ENCODE peak calls at places on chromosomes 16 and 17, in six cellular contexts. C is SK-N-SH, Q is MCF 10A, Y is lung, S is NB4, Z is endothelial cell. U is an unnamed sample.

GRCh38 chr16:53743149-53743566 is 39.2 kb downstream of the FTO start:
- DNase-seq in Q (peak), Y (no peak), C (no peak), S (peak), Z (peak), U (no peak)

GRCh38 chr17:75051941-75052340 is 4.9 kb downstream of the KCTD2 start:
- DNase-seq in Q (no peak), Y (no peak), C (no peak), S (no peak), Z (no peak), U (no peak)

GRCh38 chr17:72974605-72975232 is 117.8 kb downstream of the SLC39A11 start:
- DNase-seq in Z (no peak), Y (no peak), C (no peak), S (no peak), Q (no peak), U (no peak)

GRCh38 chr16:59180083-59180476 is 446.0 kb upstream of the GOT2 start:
- DNase-seq in Q (no peak), S (no peak), Y (no peak), Z (no peak), C (no peak), U (no peak)

GRCh38 chr17:74165811-74166365 is 37.6 kb upstream of the RPL38 start:
- DNase-seq in S (no peak), Y (no peak), C (no peak), Q (no peak), Z (no peak), U (no peak)

GRCh38 chr17:8001976-8002645 is at the start of gene GUCY2D:
- DNase-seq in S (peak), Z (no peak), C (no peak), Q (no peak), Y (no peak), U (no peak)

GRCh38 chr17:48470388-48471034 is 40.5 kb upstream of the SKAP1 start:
- DNase-seq in Z (no peak), S (no peak), Q (no peak), C (no peak), Y (no peak), U (no peak)

GRCh38 chr17:75771334-75772281 is 6.6 kb upstream of the GALK1 start:
- DNase-seq in Z (no peak), Y (no peak), Q (no peak), C (no peak), S (no peak), U (no peak)

GRCh38 chr17:28711723-28712036 is at the start of gene PROCA1:
- DNase-seq in Q (no peak), Z (no peak), Y (no peak), S (no peak), C (no peak), U (no peak)

GRCh38 chr17:16282522-16282921 is 65.5 kb downstream of the PIGL start:
- DNase-seq in S (no peak), Y (no peak), Z (no peak), C (no peak), Q (peak), U (no peak)

GRCh38 chr17:50693041-50693682 is 14.6 kb downstream of the ANKRD40 start:
- DNase-seq in C (no peak), Y (no peak), S (no peak), Z (no peak), Q (no peak), U (no peak)

GRCh38 chr17:50696365-50696879 is 11.3 kb downstream of the ANKRD40 start:
- DNase-seq in S (no peak), Z (no peak), Q (no peak), C (no peak), Y (no peak), U (no peak)

GRCh38 chr17:50697076-50697475 is 10.6 kb downstream of the ANKRD40 start:
- DNase-seq in Q (no peak), Y (no peak), C (no peak), S (no peak), Z (no peak), U (no peak)

GRCh38 chr17:50699410-50699809 is 8.3 kb downstream of the ANKRD40 start:
- DNase-seq in Q (peak), Z (no peak), S (no peak), C (no peak), Y (no peak), U (no peak)

GRCh38 chr17:50697663-50698272 is 9.9 kb downstream of the ANKRD40 start:
- DNase-seq in Z (no peak), S (no peak), C (no peak), Q (no peak), Y (no peak), U (no peak)
- TF ChIP-seq CTCF in Z (no peak), S (no peak), C (no peak), Q (no peak), Y (no peak), U (no peak)

GRCh38 chr16:30559690-30560089 is 1.5 kb upstream of the ZNF764 start:
- DNase-seq in Y (no peak), Z (no peak), Q (no peak), C (no peak), S (no peak), U (no peak)

GRCh38 chr16:30557950-30558788 is at the start of gene ZNF764:
- DNase-seq in S (peak), Q (peak), Y (peak), C (peak), Z (peak), U (peak)

GRCh38 chr16:30555848-30556473 is 2.2 kb downstream of the ZNF764 start:
- DNase-seq in Z (no peak), C (no peak), S (no peak), Q (no peak), Y (no peak), U (no peak)

GRCh38 chr16:30558789-30559377 is 709 bp upstream of the ZNF764 start:
- DNase-seq in Z (no peak), Q (no peak), C (no peak), S (no peak), Y (no peak), U (no peak)

GRCh38 chr16:30557397-30557949 is 701 bp downstream of the ZNF764 start:
- DNase-seq in Z (peak), C (peak), Q (no peak), Y (no peak), S (no peak), U (no peak)
- TF ChIP-seq CTCF in Z (no peak), C (no peak), Q (no peak), Y (no peak), S (no peak), U (no peak)

GRCh38 chr17:5438716-5439445 is at the start of gene C1QBP:
- DNase-seq in Y (peak), S (peak), Q (peak), C (peak), Z (peak), U (peak)

GRCh38 chr17:5437721-5438317 is 1.1 kb downstream of the C1QBP start:
- DNase-seq in C (peak), Q (peak), Z (no peak), Y (no peak), S (no peak), U (no peak)

GRCh38 chr17:5443728-5444127 is 4.8 kb upstream of the C1QBP start:
- DNase-seq in Z (no peak), C (no peak), Y (no peak), S (no peak), Q (no peak), U (no peak)

GRCh38 chr17:5434984-5435383 is 4.0 kb downstream of the C1QBP start:
- DNase-seq in Q (no peak), C (no peak), Z (no peak), S (no peak), Y (no peak), U (no peak)

DNA sequence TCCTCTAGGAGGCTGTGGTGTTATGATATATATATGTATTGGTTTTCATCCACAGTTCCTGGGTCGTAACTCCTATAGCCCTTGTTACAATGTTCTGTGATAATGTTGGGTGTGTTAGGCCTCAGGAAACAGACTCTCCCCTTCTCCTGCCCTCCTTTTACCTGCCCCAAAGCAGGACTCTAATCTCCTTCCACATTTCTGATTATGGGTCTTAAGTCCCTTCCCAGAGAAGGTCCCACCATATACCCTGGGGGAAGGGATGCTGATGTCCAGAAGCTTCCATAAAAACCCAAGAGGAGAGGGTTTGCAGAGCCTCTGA is 450 bp upstream of the C1QBP start:
- DNase-seq in Z (no peak), Q (no peak), Y (no peak), S (no peak), C (no peak), U (no peak)
- TF ChIP-seq CTCF in Z (no peak), Q (no peak), Y (no peak), S (no peak), C (no peak), U (peak)

DNA sequence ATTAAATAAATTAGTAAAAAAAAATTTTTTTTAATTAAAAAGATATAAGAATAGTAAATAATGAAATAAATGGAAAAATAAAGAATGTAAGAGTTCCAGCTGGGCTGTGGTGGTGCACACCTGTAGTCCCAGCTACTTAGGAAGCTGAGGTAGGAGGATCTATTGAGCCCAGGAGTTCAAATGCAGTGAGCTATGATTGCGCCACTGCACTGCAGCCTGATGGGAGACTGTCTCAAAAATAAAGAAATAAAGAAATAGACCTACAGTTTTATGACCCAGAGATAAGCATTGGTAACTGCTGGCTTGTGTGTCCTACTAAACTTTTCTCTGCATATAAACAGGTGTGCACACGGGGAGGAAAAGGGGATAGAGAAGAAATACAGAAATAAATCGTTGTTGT is 7.8 kb upstream of the PDP2 start:
- DNase-seq in C (no peak), Y (no peak), Q (no peak), S (peak), Z (no peak), U (no peak)
- TF ChIP-seq CTCF in C (no peak), Y (no peak), Q (no peak), S (no peak), Z (no peak), U (no peak)

GRCh38 chr16:30585022-30585399 is 486 bp downstream of the ZNF785 start:
- DNase-seq in Q (peak), C (peak), Y (no peak), S (peak), Z (peak), U (no peak)

GRCh38 chr16:30581462-30581861 is 4.0 kb downstream of the ZNF785 start:
- DNase-seq in C (no peak), S (no peak), Y (no peak), Q (no peak), Z (no peak), U (no peak)

GRCh38 chr16:30582611-30583340 is 2.7 kb downstream of the ZNF785 start:
- DNase-seq in S (no peak), C (no peak), Z (no peak), Y (no peak), Q (no peak), U (no peak)

GRCh38 chr16:30588651-30589050 is 3.2 kb upstream of the ZNF785 start:
- DNase-seq in C (no peak), Z (no peak), Q (no peak), Y (no peak), S (no peak), U (no peak)

DNA sequence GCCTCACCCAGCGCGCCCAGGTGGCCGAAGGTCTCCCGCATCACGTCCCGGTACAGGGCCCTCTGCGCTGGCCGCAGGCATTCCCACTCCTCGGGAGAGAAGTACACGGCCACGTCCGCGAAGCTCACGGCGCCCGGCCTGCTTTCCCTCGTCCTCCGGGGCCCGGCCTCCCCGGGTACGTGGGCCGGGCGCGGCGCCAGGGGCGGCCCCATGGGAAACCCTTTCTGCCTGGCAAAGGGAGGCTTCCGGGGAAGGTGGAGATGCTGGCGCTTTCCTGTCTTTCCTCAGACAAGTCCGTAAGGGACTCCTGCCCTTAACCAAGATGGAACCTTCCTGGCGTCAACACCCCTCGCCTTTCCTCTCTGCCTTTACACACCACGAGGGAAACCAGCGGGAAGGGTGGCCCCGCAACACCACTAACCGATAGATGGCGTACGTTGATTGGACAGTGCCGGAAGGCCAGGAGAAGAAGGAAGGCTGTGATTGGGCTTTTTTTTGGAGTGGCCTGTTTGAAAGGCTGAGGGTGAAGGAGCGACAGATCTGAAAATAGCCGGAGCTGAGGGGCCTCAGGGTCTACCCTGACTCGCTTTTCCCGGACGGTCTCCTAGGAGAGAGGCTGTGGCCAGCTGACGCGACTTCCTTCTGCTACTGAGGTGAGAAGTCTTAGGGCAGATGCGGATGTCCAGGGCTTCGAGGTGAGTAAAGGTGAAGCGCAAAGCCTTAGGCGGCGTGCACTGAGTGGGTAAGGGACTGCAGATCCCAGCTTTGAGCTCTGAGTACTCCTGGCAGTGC is at the start of gene ZNF785:
- DNase-seq in Q (peak), S (peak), C (peak), Z (peak), Y (peak), U (peak)
- TF ChIP-seq CTCF in Q (no peak), S (no peak), C (no peak), Z (peak), Y (peak), U (no peak)

DNA sequence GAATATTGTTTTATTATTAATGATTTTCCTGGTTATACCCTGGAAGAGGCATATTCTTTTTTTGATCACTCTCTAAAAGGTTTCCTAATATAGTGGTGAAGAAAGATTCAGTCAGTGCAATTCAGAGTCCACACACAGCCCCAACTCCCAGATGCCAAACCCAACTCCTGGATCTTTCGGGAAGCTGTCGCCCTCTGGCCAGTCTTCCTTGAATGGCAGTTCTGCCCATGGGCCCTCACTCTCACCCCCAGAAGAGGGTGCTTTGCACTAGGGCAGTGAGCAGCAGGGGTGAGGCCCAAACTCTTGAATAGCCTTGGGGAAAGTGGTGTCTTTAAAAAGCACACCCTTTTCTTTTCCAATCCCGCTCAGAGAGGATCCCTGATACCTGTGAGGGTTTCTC is 11.0 kb downstream of the KRT32 start:
- DNase-seq in C (no peak), Q (peak), Z (no peak), Y (no peak), S (no peak), U (no peak)
- TF ChIP-seq CTCF in C (no peak), Q (no peak), Z (no peak), Y (no peak), S (no peak), U (no peak)

DNA sequence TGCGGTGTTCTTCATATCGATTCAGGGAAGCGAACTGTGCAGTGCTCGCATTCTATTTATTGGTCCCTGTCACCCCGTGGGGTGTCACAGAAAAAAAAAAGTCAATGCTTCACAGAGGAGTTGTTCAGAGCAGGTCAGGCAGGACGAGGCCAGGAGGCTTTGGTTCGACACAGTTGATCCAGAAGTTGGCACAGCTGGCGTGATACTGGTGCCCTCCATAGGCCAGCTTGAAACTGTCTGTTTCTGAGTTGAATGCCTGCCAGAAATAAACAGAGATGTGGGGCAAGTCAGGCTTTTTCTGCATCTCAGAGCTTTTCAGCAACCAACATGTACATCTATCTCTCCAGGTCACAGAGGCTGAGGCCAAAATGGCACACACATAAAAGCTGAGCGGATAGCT is 29.1 kb downstream of the DUSP14 start:
- DNase-seq in Y (no peak), C (no peak), Z (no peak), S (no peak), Q (peak), U (no peak)
- TF ChIP-seq CTCF in Y (no peak), C (no peak), Z (no peak), S (no peak), Q (no peak), U (no peak)

GRCh38 chr17:51006601-51007000 is 114.1 kb downstream of the SPAG9 start:
- DNase-seq in Q (no peak), Y (no peak), Z (no peak), C (no peak), S (no peak), U (no peak)

GRCh38 chr17:51005768-51006167 is 114.9 kb downstream of the SPAG9 start:
- DNase-seq in Q (no peak), S (no peak), C (no peak), Z (no peak), Y (no peak), U (no peak)

GRCh38 chr17:51004249-51004648 is 116.4 kb downstream of the SPAG9 start:
- DNase-seq in Y (no peak), Q (no peak), Z (no peak), C (no peak), S (no peak), U (no peak)

GRCh38 chr17:51000835-51001638 is 119.6 kb downstream of the SPAG9 start:
- DNase-seq in Q (peak), Y (no peak), Z (peak), S (peak), C (peak), U (no peak)
- TF ChIP-seq CTCF in Q (peak), Y (peak), Z (peak), S (no peak), C (peak), U (peak)

DNA sequence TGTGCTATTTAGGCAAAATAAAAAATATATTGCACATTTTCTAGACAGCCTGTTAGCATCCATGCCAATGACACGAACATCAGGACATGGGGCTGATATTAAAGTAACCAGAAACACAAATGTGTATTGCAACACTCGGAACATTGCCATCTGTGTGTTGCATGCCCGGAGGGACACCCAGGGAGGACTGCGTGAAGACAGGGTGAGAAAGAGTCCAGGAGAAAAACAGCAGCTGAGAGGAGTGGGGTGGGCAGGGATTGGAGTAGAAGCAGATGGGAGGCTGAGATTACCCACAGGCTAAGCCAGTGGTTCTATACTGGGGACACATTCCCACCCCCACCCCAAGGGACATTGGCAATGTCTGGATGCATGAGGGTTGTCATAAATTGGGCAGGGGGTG is 114.8 kb downstream of the GRIN2A start:
- DNase-seq in Q (no peak), S (no peak), Y (no peak), C (peak), Z (no peak), U (no peak)
- TF ChIP-seq CTCF in Q (no peak), S (no peak), Y (no peak), C (no peak), Z (no peak), U (no peak)

U was measured in natural killer cell.